ENCODE peak calls at places on chromosomes 4 and X, in five cellular contexts. V is GM23338, F is HepG2, L is K562, G is GM12878. N is an unnamed sample. For H3K4me1, the result is how much of the 10 kb centered on the place peaks cover.

GRCh38 chrX:16651422-16651821 is 1.5 kb downstream of the S100G start:
- DNase-seq in V (no peak), F (no peak), L (no peak), G (no peak), N (no peak)

GRCh38 chr4:151952137-151952536 is 191.3 kb upstream of the GATB start:
- DNase-seq in V (no peak), F (no peak), L (no peak), G (no peak), N (no peak)

GRCh38 chrX:136049608-136050007 is 64.4 kb downstream of the SLC9A6 start:
- DNase-seq in V (no peak), F (no peak), L (no peak), G (no peak), N (no peak)

GRCh38 chr4:37876156-37876555 is 14.7 kb upstream of the TBC1D1 start:
- DNase-seq in V (no peak), F (no peak), L (no peak), G (no peak), N (no peak)

GRCh38 chr4:124694961-124695598 is 17.5 kb downstream of the ANKRD50 start:
- DNase-seq in V (no peak), F (no peak), L (no peak), G (no peak), N (no peak)

GRCh38 chrX:68940601-68941000 is 111.8 kb downstream of the EFNB1 start:
- DNase-seq in V (no peak), F (no peak), L (no peak), G (no peak), N (no peak)

GRCh38 chrX:39020051-39020669 is 218.9 kb downstream of the MID1IP1 start:
- DNase-seq in V (no peak), F (no peak), L (no peak), G (no peak), N (no peak)

GRCh38 chr4:107050525-107051135 is 14.5 kb upstream of the DKK2 start:
- DNase-seq in V (peak), F (peak), L (no peak), G (no peak), N (peak)

GRCh38 chr4:125283702-125284279 is 31.0 kb upstream of the FAT4 start:
- DNase-seq in V (peak), F (peak), L (peak), G (no peak), N (peak)

GRCh38 chr4:170248029-170248428 is 158.3 kb upstream of the AADAT start:
- DNase-seq in V (no peak), F (no peak), L (no peak), G (no peak), N (no peak)

GRCh38 chrX:80879143-80879542 is 69.5 kb upstream of the BRWD3 start:
- DNase-seq in V (no peak), F (no peak), L (no peak), G (no peak), N (no peak)

GRCh38 chr4:70838400-70838971 is 1.2 kb downstream of the GRSF1 start:
- DNase-seq in V (no peak), F (no peak), L (no peak), G (no peak), N (peak)

GRCh38 chr4:85747871-85748491 is 273.0 kb downstream of the ARHGAP24 start:
- DNase-seq in V (peak), F (peak), L (peak), G (no peak), N (peak)

GRCh38 chrX:153688900-153689590 is 1.3 kb downstream of the SLC6A8 start:
- DNase-seq in V (no peak), F (no peak), L (peak), G (no peak), N (no peak)

GRCh38 chrX:153688534-153688899 is 791 bp downstream of the SLC6A8 start:
- DNase-seq in V (no peak), F (no peak), L (no peak), G (no peak), N (no peak)

GRCh38 chrX:153688071-153688470 is 345 bp downstream of the SLC6A8 start:
- DNase-seq in V (no peak), F (no peak), L (no peak), G (no peak), N (no peak)

GRCh38 chrX:153685751-153686676 is 1.7 kb upstream of the SLC6A8 start:
- DNase-seq in V (no peak), F (no peak), L (peak), G (no peak), N (no peak)

GRCh38 chrX:153687121-153688039 is at the start of gene SLC6A8:
- DNase-seq in V (peak), F (peak), L (peak), G (no peak), N (peak)
- TF ChIP-seq JUNB in V (no peak), F (no peak), L (no peak), G (no peak), N (no peak)

GRCh38 chr4:53361451-53361850 is 4.4 kb downstream of the SCFD2 start:
- DNase-seq in V (no peak), F (no peak), L (no peak), G (no peak), N (no peak)

GRCh38 chr4:53365121-53365485 is 758 bp downstream of the SCFD2 start:
- DNase-seq in V (peak), F (peak), L (peak), G (no peak), N (no peak)

GRCh38 chr4:53365486-53366300 is at the start of gene SCFD2:
- DNase-seq in V (peak), F (peak), L (peak), G (peak), N (peak)

GRCh38 chr4:53364624-53365023 is 1.2 kb downstream of the SCFD2 start:
- DNase-seq in V (no peak), F (no peak), L (no peak), G (no peak), N (no peak)

DNA sequence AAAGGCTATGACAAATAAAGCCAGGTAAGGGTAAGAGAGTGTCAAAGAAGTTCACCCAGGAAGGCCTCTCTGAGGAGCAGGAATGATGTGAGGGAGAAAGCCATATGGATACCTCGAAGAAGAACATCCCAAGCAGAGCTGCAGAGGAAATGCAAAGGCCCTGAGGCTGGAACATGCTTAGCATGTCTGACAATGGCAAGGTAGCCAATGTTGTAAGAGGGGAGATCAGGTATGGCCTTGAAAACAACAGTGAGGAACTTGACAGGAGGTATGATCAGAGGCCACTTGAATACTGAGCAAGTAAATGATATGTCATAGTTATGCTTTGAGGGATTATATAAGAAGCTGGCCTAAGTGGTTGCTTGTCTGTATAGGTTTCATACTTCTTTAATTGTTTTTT is 3.8 kb downstream of the SCFD2 start:
- DNase-seq in V (no peak), F (no peak), L (no peak), G (no peak), N (no peak)
- H3K4me1 ChIP-seq in V (under half), F (under half), L (under half), G (under half), N (under half)

GRCh38 chr4:11426003-11426402 is 2.7 kb downstream of the HS3ST1 start:
- DNase-seq in V (no peak), F (no peak), L (no peak), G (no peak), N (no peak)

GRCh38 chr4:11428701-11429571 is at the start of gene HS3ST1:
- DNase-seq in V (peak), F (no peak), L (no peak), G (no peak), N (peak)

GRCh38 chr4:11428161-11428700 is 463 bp downstream of the HS3ST1 start:
- DNase-seq in V (peak), F (no peak), L (no peak), G (no peak), N (no peak)

GRCh38 chr4:11426716-11427115 is 2.0 kb downstream of the HS3ST1 start:
- DNase-seq in V (no peak), F (no peak), L (no peak), G (no peak), N (no peak)

GRCh38 chr4:11427201-11427996 is 1.3 kb downstream of the HS3ST1 start:
- DNase-seq in V (peak), F (no peak), L (no peak), G (no peak), N (no peak)
- TF ChIP-seq JUNB in V (no peak), F (no peak), L (no peak), G (no peak), N (no peak)

GRCh38 chrX:19864736-19865135 is 22.7 kb downstream of the SH3KBP1 start:
- DNase-seq in V (no peak), F (no peak), L (no peak), G (no peak), N (no peak)

GRCh38 chrX:19860571-19860970 is 26.8 kb downstream of the SH3KBP1 start:
- DNase-seq in V (no peak), F (no peak), L (no peak), G (no peak), N (no peak)

GRCh38 chrX:19865567-19866363 is 21.6 kb downstream of the SH3KBP1 start:
- DNase-seq in V (no peak), F (no peak), L (no peak), G (no peak), N (no peak)

GRCh38 chrX:19862634-19863236 is 24.7 kb downstream of the SH3KBP1 start:
- DNase-seq in V (peak), F (no peak), L (no peak), G (no peak), N (no peak)

GRCh38 chrX:19863237-19864223 is 23.9 kb downstream of the SH3KBP1 start:
- DNase-seq in V (no peak), F (no peak), L (no peak), G (peak), N (no peak)
- H3K4me1 ChIP-seq in V (under half), F (under half), L (under half), G (half or more), N (under half)

DNA sequence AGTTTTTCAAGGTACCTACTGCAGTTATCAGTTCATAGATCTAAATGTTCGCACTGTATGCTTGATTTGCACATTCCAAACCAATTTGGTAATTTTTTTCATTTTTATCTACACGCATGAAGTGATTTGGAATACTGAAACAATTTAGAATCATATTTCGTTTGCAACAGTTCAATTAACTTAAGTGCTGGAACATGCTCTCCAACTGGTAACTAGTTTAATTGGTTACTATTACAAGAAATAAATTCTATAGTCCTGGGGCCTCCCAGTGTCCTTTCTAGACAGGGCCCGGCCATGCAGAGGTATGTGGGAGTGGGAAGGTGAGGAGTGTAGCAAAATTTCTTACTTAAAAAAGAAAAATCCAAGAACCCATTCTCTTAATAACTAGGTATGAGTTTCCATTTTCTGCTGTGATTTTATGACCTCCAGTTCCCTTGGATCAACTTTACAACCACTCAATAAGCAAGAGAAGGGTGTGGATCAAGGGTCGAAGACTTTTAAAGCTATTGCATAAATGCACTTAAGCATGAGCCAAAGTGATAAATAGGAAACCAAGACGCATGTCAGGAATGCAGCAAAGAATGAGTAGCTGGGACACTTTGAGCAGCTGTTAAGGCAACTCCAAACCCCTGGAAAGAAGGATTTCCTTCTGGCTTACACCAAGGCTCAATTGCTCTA is 106.9 kb downstream of the PPARGC1A start:
- DNase-seq in V (no peak), F (no peak), L (no peak), G (no peak), N (no peak)
- TF ChIP-seq JUNB in V (no peak), F (no peak), L (no peak), G (no peak), N (no peak)

GRCh38 chr4:139736257-139736626 is 70.6 kb downstream of the MGST2 start:
- DNase-seq in V (peak), F (no peak), L (no peak), G (no peak), N (no peak)
- H3K4me1 ChIP-seq in V (under half), F (under half), L (under half), G (under half), N (under half)

GRCh38 chr4:1208266-1208961 is 36.0 kb upstream of the SPON2 start:
- DNase-seq in V (peak), F (no peak), L (no peak), G (no peak), N (no peak)

GRCh38 chr4:1207603-1208265 is 35.4 kb upstream of the SPON2 start:
- DNase-seq in V (peak), F (no peak), L (no peak), G (no peak), N (no peak)

GRCh38 chr4:1206299-1207156 is 34.1 kb upstream of the SPON2 start:
- DNase-seq in V (no peak), F (no peak), L (no peak), G (no peak), N (no peak)

GRCh38 chr4:1205641-1206298 is 33.4 kb upstream of the SPON2 start:
- DNase-seq in V (peak), F (no peak), L (no peak), G (no peak), N (no peak)

GRCh38 chr4:1207157-1207470 is 34.7 kb upstream of the SPON2 start:
- DNase-seq in V (peak), F (no peak), L (no peak), G (no peak), N (no peak)
- TF ChIP-seq JUNB in V (no peak), F (no peak), L (no peak), G (no peak), N (no peak)

GRCh38 chr4:40254961-40255721 is 58.3 kb downstream of the RHOH start:
- DNase-seq in V (no peak), F (peak), L (no peak), G (no peak), N (no peak)
- H3K4me1 ChIP-seq in V (under half), F (under half), L (under half), G (under half), N (half or more)

GRCh38 chr4:139301821-139302611 is at the start of gene NDUFC1:
- DNase-seq in V (peak), F (peak), L (peak), G (peak), N (peak)
- TF ChIP-seq JUNB in V (no peak), F (no peak), L (no peak), G (no peak), N (no peak)